ENCODE peak calls at places on chromosomes 12 and 14, in nine cellular contexts. Q is NCI-H1436; L is stimulated activated CD4-positive, alpha-beta T cell treated with anti-CD3 and anti-CD28 coated beads, Interleukin-1b, Interleukin-23, amount 100 ng/mL, for 48 hours; J is retina; N is activated CD8-positive, alpha-beta T cell treated with anti-CD3 and anti-CD28 coated beads, Interleukin-2, amount 10 ng/mL, durations not matched to agents 7 days and 5 days; C is hepatic stellate cell; Y is A172; B is amniotic epithelial cell; D is NCI-H82. V is an unnamed sample.

GRCh38 chr12:31323466-31324115 is 2.4 kb downstream of the SINHCAF start:
- DNase-seq in Q (peak; percentile 50), L (peak; percentile 58), J (peak; percentile 85), N (peak; percentile 67), C (peak; percentile 21), Y (peak; percentile 13), B (peak; percentile 41), D (peak; percentile 68), V (peak; percentile 34)

GRCh38 chr12:68611094-68611818 is 557 bp downstream of the RAP1B start:
- DNase-seq in Q (peak; percentile 22), L (peak; percentile 43), J (peak; percentile 63), N (peak; percentile 63), C (peak; percentile 34), Y (peak; percentile 39), B (peak; percentile 62), D (peak; percentile 58), V (peak; percentile 35)

GRCh38 chr14:67644428-67644827 is 24.7 kb downstream of the ARG2 start:
- DNase-seq in Q (no peak), L (no peak), J (no peak), N (no peak), C (no peak), Y (no peak), B (peak; percentile 83), D (no peak), V (no peak)

GRCh38 chr12:176321-177181 is 37.4 kb downstream of the SLC6A12 start:
- DNase-seq in Q (no peak), L (no peak), J (peak; percentile 62), N (no peak), C (peak; percentile 97), Y (peak; percentile 70), B (peak; percentile 53), D (peak; percentile 90), V (peak; percentile 52)

GRCh38 chr12:12449533-12450025 is 92.7 kb downstream of the BORCS5 start:
- DNase-seq in Q (peak; percentile 60), L (no peak), J (no peak), N (no peak), C (no peak), Y (no peak), B (peak; percentile 62), D (no peak), V (peak; percentile 51)

GRCh38 chr14:53942970-53943750 is 13.5 kb downstream of the BMP4 start:
- DNase-seq in Q (no peak), L (no peak), J (no peak), N (no peak), C (no peak), Y (no peak), B (no peak), D (no peak), V (no peak)

GRCh38 chr12:76029982-76030377 is 1.6 kb downstream of the PHLDA1 start:
- DNase-seq in Q (no peak), L (peak; percentile 12), J (peak; percentile 80), N (peak; percentile 36), C (no peak), Y (peak; percentile 49), B (no peak), D (no peak), V (no peak)

GRCh38 chr12:113099364-113099763 is 36.2 kb downstream of the RASAL1 start:
- DNase-seq in Q (no peak), L (no peak), J (no peak), N (no peak), C (no peak), Y (no peak), B (no peak), D (no peak), V (no peak)

GRCh38 chr14:61601923-61602732 is 93.2 kb upstream of the HIF1A start:
- DNase-seq in Q (no peak), L (no peak), J (peak; percentile 33), N (no peak), C (no peak), Y (no peak), B (peak; percentile 32), D (peak; percentile 95), V (no peak)

GRCh38 chr12:68831751-68832503 is 23.9 kb downstream of the MDM2 start:
- DNase-seq in Q (no peak), L (no peak), J (no peak), N (no peak), C (no peak), Y (no peak), B (no peak), D (no peak), V (no peak)

GRCh38 chr14:105737504-105738246 is 211.3 kb downstream of the TMEM121 start:
- DNase-seq in Q (no peak), L (no peak), J (no peak), N (no peak), C (no peak), Y (no peak), B (no peak), D (no peak), V (no peak)

GRCh38 chr14:33682746-33683145 is 268.1 kb downstream of the EGLN3 start:
- DNase-seq in Q (no peak), L (no peak), J (no peak), N (no peak), C (no peak), Y (peak; percentile 41), B (peak; percentile 79), D (no peak), V (peak; percentile 11)

GRCh38 chr12:119859241-119859640 is 17.9 kb downstream of the CIT start:
- DNase-seq in Q (no peak), L (no peak), J (no peak), N (no peak), C (no peak), Y (no peak), B (no peak), D (no peak), V (no peak)

GRCh38 chr12:20077618-20078017 is 290.7 kb upstream of the PDE3A start:
- DNase-seq in Q (no peak), L (no peak), J (no peak), N (no peak), C (no peak), Y (no peak), B (no peak), D (no peak), V (no peak)

GRCh38 chr12:93763746-93764147 is 86.6 kb downstream of the CRADD start:
- DNase-seq in Q (no peak), L (no peak), J (peak; percentile 63), N (no peak), C (no peak), Y (no peak), B (no peak), D (peak; percentile 86), V (peak; percentile 12)

GRCh38 chr14:83085725-83086124 is 1552.1 kb upstream of the SEL1L start:
- DNase-seq in Q (no peak), L (no peak), J (no peak), N (no peak), C (no peak), Y (no peak), B (no peak), D (no peak), V (no peak)